ENCODE peak calls at places on chromosomes 5 and 9, in five cellular contexts. C, S, Z, B and G are unnamed samples.

GRCh38 chr9:93675336-93676150 is 99.2 kb downstream of the PHF2 start:
- DNase-seq in B (no peak), S (peak), C (no peak), Z (no peak), G (no peak)

GRCh38 chr9:93108301-93109041 is 12.5 kb downstream of the CARD19 start:
- DNase-seq in C (no peak), B (no peak), Z (no peak), S (no peak), G (no peak)

GRCh38 chr9:97761066-97761598 is 64.0 kb upstream of the XPA start:
- DNase-seq in B (no peak), S (no peak), Z (no peak), C (no peak), G (no peak)

GRCh38 chr5:139178948-139179347 is 19.2 kb downstream of the SIL1 start:
- DNase-seq in S (no peak), Z (no peak), B (peak), C (peak), G (peak)

GRCh38 chr5:79236364-79236969 is 536 bp downstream of the JMY start:
- DNase-seq in S (no peak), Z (peak), C (no peak), B (peak), G (peak)

GRCh38 chr9:33765411-33765810 is 29.9 kb upstream of the PRSS3 start:
- DNase-seq in S (no peak), C (peak), B (no peak), Z (no peak), G (no peak)

GRCh38 chr9:3741729-3742128 is 215.9 kb upstream of the RFX3 start:
- DNase-seq in C (no peak), S (no peak), Z (no peak), B (no peak), G (no peak)

GRCh38 chr5:161847896-161848510 is at the start of gene GABRA1:
- DNase-seq in C (no peak), B (peak), Z (no peak), S (peak), G (no peak)

GRCh38 chr5:111197523-111197922 is 26.7 kb upstream of the CAMK4 start:
- DNase-seq in B (peak), Z (no peak), C (peak), S (peak), G (peak)

GRCh38 chr9:37415011-37415719 is 7.3 kb upstream of the GRHPR start:
- DNase-seq in B (peak), C (peak), S (peak), Z (peak), G (peak)

GRCh38 chr5:10343486-10343885 is 10.0 kb upstream of the MARCHF6 start:
- DNase-seq in B (no peak), Z (no peak), S (no peak), C (peak), G (no peak)

GRCh38 chr5:108472237-108472636 is 90.3 kb upstream of the FBXL17 start:
- DNase-seq in B (no peak), Z (no peak), C (no peak), S (no peak), G (no peak)

GRCh38 chr5:172778223-172778814 is 7.3 kb upstream of the DUSP1 start:
- DNase-seq in S (peak), B (no peak), Z (peak), C (peak), G (peak)

GRCh38 chr5:113128931-113129330 is 152.3 kb downstream of the DCP2 start:
- DNase-seq in C (no peak), B (no peak), S (no peak), Z (no peak), G (no peak)

GRCh38 chr9:118640836-118641557 is 728.2 kb downstream of the BRINP1 start:
- DNase-seq in C (peak), B (no peak), S (no peak), Z (no peak), G (no peak)

GRCh38 chr9:80842383-80842782 is 847.0 kb downstream of the TLE1 start:
- DNase-seq in Z (no peak), B (no peak), C (peak), S (no peak), G (no peak)

GRCh38 chr9:136584401-136585328 is 38.8 kb upstream of the NOTCH1 start:
- DNase-seq in C (peak), B (no peak), Z (no peak), S (no peak), G (no peak)

GRCh38 chr5:111070272-111071134 is 1.0 kb upstream of the TSLP start:
- DNase-seq in S (peak), Z (no peak), B (no peak), C (peak), G (no peak)